ENCODE peak calls at places on chromosomes 5 and 9, in six cellular contexts. K is A549, Z is upper lobe of left lung, D is tibial nerve, U is transverse colon, Q is ovary. L is an unnamed sample.

GRCh38 chr9:78280982-78281668 is 15.8 kb upstream of the PSAT1 start:
- DNase-seq in U (peak), K (no peak), Z (no peak), Q (peak), D (peak), L (peak)

GRCh38 chr5:139630855-139631254 is 17.3 kb upstream of the CXXC5 start:
- DNase-seq in Q (no peak), Z (no peak), K (no peak), D (no peak), U (no peak), L (no peak)

GRCh38 chr5:42745426-42745825 is 11.2 kb upstream of the CCDC152 start:
- DNase-seq in K (no peak), Q (no peak), D (no peak), Z (no peak), U (peak), L (no peak)

GRCh38 chr5:163104496-163104895 is 332.9 kb upstream of the CCNG1 start:
- DNase-seq in D (no peak), U (no peak), Q (no peak), Z (no peak), K (no peak), L (no peak)

GRCh38 chr5:40240111-40240510 is 439.6 kb upstream of the PTGER4 start:
- DNase-seq in K (no peak), U (no peak), Z (no peak), D (no peak), Q (no peak), L (no peak)

GRCh38 chr5:111511174-111512025 is 935 bp downstream of the STARD4 start:
- DNase-seq in Z (no peak), K (no peak), U (no peak), D (no peak), Q (no peak), L (no peak)

GRCh38 chr5:601771-602465 is 10.2 kb upstream of the CEP72 start:
- DNase-seq in Q (no peak), U (no peak), K (no peak), Z (peak), D (no peak), L (peak)

GRCh38 chr9:131798166-131798565 is 58.3 kb upstream of the RAPGEF1 start:
- DNase-seq in U (no peak), K (no peak), Z (no peak), D (no peak), Q (no peak), L (no peak)

GRCh38 chr9:4081948-4082347 is 217.9 kb downstream of the GLIS3 start:
- DNase-seq in D (no peak), Z (no peak), K (no peak), Q (no peak), U (no peak), L (no peak)
- TF ChIP-seq EP300 in D (no peak), Z (no peak), K (no peak), Q (no peak), U (no peak), L (no peak)

DNA sequence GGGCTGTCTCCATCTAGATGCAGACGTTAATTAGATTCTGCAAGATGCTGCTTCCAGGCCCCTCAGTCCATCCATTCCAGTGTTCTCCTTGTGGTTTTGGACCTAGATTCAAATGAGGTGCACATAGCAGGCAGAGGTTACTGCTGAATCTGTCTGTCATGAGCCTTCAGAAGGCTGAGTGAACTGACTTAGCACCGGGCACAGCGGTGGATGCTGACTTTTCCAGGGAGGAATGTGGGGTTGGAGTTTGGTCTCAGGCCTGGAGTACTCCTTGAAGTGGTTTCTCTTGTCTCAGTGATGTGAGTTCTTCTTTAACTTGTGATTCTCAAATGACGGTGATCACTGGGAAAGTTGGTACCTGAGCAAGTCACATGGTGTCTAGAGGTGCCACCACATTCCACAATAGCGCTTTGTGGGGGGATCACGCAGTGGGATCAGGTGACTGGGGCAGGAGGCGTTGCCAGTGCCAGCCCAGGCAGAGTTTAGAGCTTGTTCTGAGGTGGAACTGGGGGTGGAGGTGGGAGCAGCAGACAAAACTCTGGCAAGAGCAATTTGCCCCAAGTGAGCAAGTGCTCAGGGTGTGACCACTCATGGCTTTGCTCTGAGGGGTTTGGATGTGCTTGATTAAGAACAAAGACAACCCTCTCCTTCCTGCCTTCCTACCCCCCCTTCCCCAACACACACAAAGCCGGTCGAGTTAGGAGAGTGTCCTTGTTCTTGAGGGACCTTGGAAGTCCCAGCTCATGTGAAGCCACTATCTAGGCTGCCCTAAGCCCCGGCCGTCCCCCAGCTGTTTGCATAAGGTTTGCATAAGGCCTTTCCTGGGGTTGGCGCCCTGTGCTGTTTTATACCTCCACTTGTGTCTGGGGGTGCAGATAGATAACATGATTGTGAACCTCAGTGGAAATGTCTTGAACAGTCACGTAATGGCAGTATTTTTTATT is 25.1 kb downstream of the JADE2 start:
- DNase-seq in Z (no peak), D (no peak), Q (no peak), K (no peak), U (no peak), L (peak)
- H3K27ac ChIP-seq in Z (no peak), D (no peak), Q (no peak), K (no peak), U (no peak), L (no peak)

GRCh38 chr5:147559725-147560124 is 49.9 kb upstream of the DPYSL3 start:
- DNase-seq in K (no peak), D (no peak), U (no peak), Z (no peak), Q (no peak), L (no peak)
- TF ChIP-seq POLR2A in K (no peak), D (no peak), U (no peak), Z (no peak), Q (no peak), L (no peak)

DNA sequence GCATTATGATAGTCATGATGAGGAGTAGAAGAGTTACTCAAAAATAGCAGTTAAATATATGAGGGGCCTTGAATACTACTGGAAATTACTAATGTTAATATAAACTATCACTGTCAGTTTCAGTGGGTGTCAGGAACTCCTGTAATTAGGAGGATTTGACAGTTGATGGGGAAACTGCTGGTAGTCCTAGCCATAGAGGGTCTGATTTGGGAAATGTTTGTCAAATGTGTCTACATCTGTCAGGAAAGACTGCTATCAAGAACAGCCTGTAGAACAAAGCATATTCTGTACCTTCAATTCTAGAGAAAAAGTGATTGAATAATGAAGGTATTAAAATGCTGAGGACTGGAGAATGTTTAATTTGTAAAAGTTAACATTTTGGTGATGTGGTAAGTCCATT is 567.9 kb downstream of the CDH9 start:
- DNase-seq in Z (no peak), Q (no peak), K (no peak), D (no peak), U (no peak), L (no peak)
- TF ChIP-seq EP300 in Z (no peak), Q (no peak), K (no peak), D (no peak), U (no peak), L (no peak)

L was measured in stomach.